ENCODE peak calls at places on chromosomes 16 and 17, in six cellular contexts. One of them, this sample, is unnamed.

GRCh38 chr17:77235370-77236080 is 94.8 kb downstream of the SEC14L1 start:
- DNase-seq in K562: no peak
- DNase-seq in HCT116: no peak
- DNase-seq in H1: no peak
- DNase-seq in HepG2: no peak
- DNase-seq in SK-N-SH: peak; percentile 71
- DNase-seq in this sample: peak; percentile 34

GRCh38 chr17:1967092-1967662 is 58.0 kb downstream of the RTN4RL1 start:
- DNase-seq in HCT116: no peak
- DNase-seq in HepG2: no peak
- DNase-seq in SK-N-SH: no peak
- DNase-seq in H1: peak; percentile 71
- DNase-seq in K562: no peak
- DNase-seq in this sample: no peak

GRCh38 chr17:77489898-77490265 is 349.1 kb downstream of the SEC14L1 start:
- DNase-seq in HepG2: no peak
- DNase-seq in K562: no peak
- DNase-seq in SK-N-SH: no peak
- DNase-seq in HCT116: no peak
- DNase-seq in H1: no peak
- DNase-seq in this sample: no peak

GRCh38 chr17:80352216-80352895 is 62.6 kb upstream of the ENDOV start:
- DNase-seq in K562: no peak
- DNase-seq in HCT116: no peak
- DNase-seq in H1: no peak
- DNase-seq in SK-N-SH: no peak
- DNase-seq in HepG2: no peak
- DNase-seq in this sample: no peak

GRCh38 chr17:7122386-7122785 is 7.8 kb upstream of the ASGR2 start:
- DNase-seq in HepG2: no peak
- DNase-seq in K562: no peak
- DNase-seq in SK-N-SH: no peak
- DNase-seq in H1: no peak
- DNase-seq in HCT116: no peak
- DNase-seq in this sample: no peak

GRCh38 chr16:11262915-11263314 is 6.2 kb downstream of the TNP2 start:
- DNase-seq in SK-N-SH: no peak
- DNase-seq in H1: no peak
- DNase-seq in HepG2: no peak
- DNase-seq in K562: no peak
- DNase-seq in HCT116: no peak
- DNase-seq in this sample: no peak

GRCh38 chr16:30535777-30536190 is 1.1 kb upstream of the ZNF747 start:
- DNase-seq in HepG2: peak; percentile 76
- DNase-seq in H1: peak; percentile 65
- DNase-seq in SK-N-SH: peak; percentile 85
- DNase-seq in HCT116: peak; percentile 31
- DNase-seq in K562: peak; percentile 86
- DNase-seq in this sample: peak; percentile 34

GRCh38 chr17:79797492-79798295 is 817 bp upstream of the CBX8 start:
- DNase-seq in HepG2: no peak
- DNase-seq in K562: peak; percentile 81
- DNase-seq in HCT116: no peak
- DNase-seq in H1: peak; percentile 65
- DNase-seq in SK-N-SH: peak; percentile 96
- DNase-seq in this sample: no peak

GRCh38 chr16:65731840-65732239 is 610.0 kb upstream of the CDH11 start:
- DNase-seq in HCT116: no peak
- DNase-seq in H1: no peak
- DNase-seq in K562: no peak
- DNase-seq in HepG2: no peak
- DNase-seq in SK-N-SH: no peak
- DNase-seq in this sample: no peak

GRCh38 chr17:10792156-10792555 is 11.7 kb downstream of the TMEM238L start:
- DNase-seq in K562: no peak
- DNase-seq in H1: no peak
- DNase-seq in SK-N-SH: no peak
- DNase-seq in HepG2: no peak
- DNase-seq in HCT116: no peak
- DNase-seq in this sample: no peak

GRCh38 chr17:41223821-41224220 is 2.6 kb upstream of the KRTAP9-2 start:
- DNase-seq in K562: no peak
- DNase-seq in HCT116: no peak
- DNase-seq in HepG2: no peak
- DNase-seq in SK-N-SH: no peak
- DNase-seq in H1: no peak
- DNase-seq in this sample: no peak

GRCh38 chr17:69320908-69321238 is 6.1 kb downstream of the ABCA5 start:
- DNase-seq in HCT116: no peak
- DNase-seq in SK-N-SH: no peak
- DNase-seq in HepG2: no peak
- DNase-seq in K562: no peak
- DNase-seq in H1: no peak
- DNase-seq in this sample: no peak

GRCh38 chr17:69327060-69327831 is at the start of gene ABCA5:
- DNase-seq in K562: peak; percentile 89
- DNase-seq in H1: peak; percentile 84
- DNase-seq in HepG2: peak; percentile 90
- DNase-seq in SK-N-SH: peak; percentile 94
- DNase-seq in HCT116: peak; percentile 89
- DNase-seq in this sample: peak; percentile 69

GRCh38 chr17:69326302-69327059 is 452 bp downstream of the ABCA5 start:
- DNase-seq in K562: no peak
- DNase-seq in SK-N-SH: no peak
- DNase-seq in H1: no peak
- DNase-seq in HepG2: peak; percentile 7
- DNase-seq in HCT116: no peak
- DNase-seq in this sample: no peak

GRCh38 chr17:69325518-69326301 is 1.2 kb downstream of the ABCA5 start:
- DNase-seq in HCT116: no peak
- DNase-seq in HepG2: peak; percentile 50
- DNase-seq in K562: no peak
- DNase-seq in H1: no peak
- DNase-seq in SK-N-SH: peak; percentile 29
- DNase-seq in this sample: no peak

GRCh38 chr17:69323806-69324205 is 3.1 kb downstream of the ABCA5 start:
- DNase-seq in H1: no peak
- DNase-seq in SK-N-SH: no peak
- DNase-seq in HepG2: no peak
- DNase-seq in HCT116: no peak
- DNase-seq in K562: no peak
- DNase-seq in this sample: no peak
- TF ChIP-seq MAX in H1: no peak
- TF ChIP-seq MAX in SK-N-SH: no peak
- TF ChIP-seq MAX in HepG2: no peak
- TF ChIP-seq MAX in HCT116: no peak
- TF ChIP-seq MAX in K562: no peak
- TF ChIP-seq MAX in this sample: no peak

DNA sequence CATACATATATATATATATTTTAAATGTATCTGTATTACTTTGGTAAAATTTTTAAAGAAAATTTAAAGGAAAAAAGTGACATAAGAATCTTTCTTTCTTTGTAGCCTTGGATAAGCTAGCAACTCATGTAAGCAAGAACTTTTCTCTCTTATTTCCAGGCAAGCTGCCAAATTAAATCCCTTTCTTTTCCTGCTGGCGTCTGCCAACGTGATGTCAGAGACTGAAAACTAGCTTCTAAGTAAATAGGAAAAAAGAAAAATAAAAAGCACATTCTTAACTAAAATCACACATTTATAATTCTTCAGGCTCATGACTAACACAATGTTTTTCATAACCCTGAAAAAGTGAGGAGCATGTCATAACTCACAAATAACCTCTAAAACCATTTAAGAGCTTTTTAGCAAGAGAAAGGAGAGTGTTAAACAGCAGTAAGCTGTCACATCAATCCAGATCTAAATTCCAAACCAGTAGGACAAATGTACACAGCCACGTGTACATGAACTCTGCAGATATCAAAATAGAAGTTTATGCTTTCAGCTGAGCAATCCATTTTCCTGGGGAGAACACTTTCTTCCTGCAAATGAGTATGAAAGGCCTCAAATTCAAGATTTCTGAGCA is 110.0 kb downstream of the N4BP1 start:
- DNase-seq in HepG2: no peak
- DNase-seq in HCT116: no peak
- DNase-seq in K562: no peak
- DNase-seq in SK-N-SH: peak; percentile 56
- DNase-seq in H1: no peak
- DNase-seq in this sample: no peak
- TF ChIP-seq YY1 in HepG2: no peak
- TF ChIP-seq YY1 in HCT116: no peak
- TF ChIP-seq YY1 in K562: no peak
- TF ChIP-seq YY1 in SK-N-SH: no peak
- TF ChIP-seq YY1 in H1: no peak
- TF ChIP-seq YY1 in this sample: no peak

GRCh38 chr17:81636505-81637288 is at the start of the genes NPLOC4 and TSPAN10:
- DNase-seq in K562: peak; percentile 97
- DNase-seq in HepG2: peak; percentile 71
- DNase-seq in HCT116: peak; percentile 71
- DNase-seq in H1: peak; percentile 94
- DNase-seq in SK-N-SH: peak; percentile 100
- DNase-seq in this sample: peak; percentile 49
- TF ChIP-seq CTCF in K562: no peak
- TF ChIP-seq CTCF in HepG2: peak; percentile 26
- TF ChIP-seq CTCF in HCT116: no peak
- TF ChIP-seq CTCF in H1: no peak
- TF ChIP-seq CTCF in SK-N-SH: no peak
- TF ChIP-seq CTCF in this sample: no peak

GRCh38 chr16:68771922-68772681 is 35.0 kb downstream of the CDH1 start:
- DNase-seq in HepG2: no peak
- DNase-seq in K562: peak; percentile 43
- DNase-seq in HCT116: no peak
- DNase-seq in H1: no peak
- DNase-seq in SK-N-SH: peak; percentile 56
- DNase-seq in this sample: no peak
- TF ChIP-seq MAX in HepG2: no peak
- TF ChIP-seq MAX in K562: no peak
- TF ChIP-seq MAX in HCT116: no peak
- TF ChIP-seq MAX in H1: no peak
- TF ChIP-seq MAX in SK-N-SH: no peak
- TF ChIP-seq MAX in this sample: no peak

GRCh38 chr17:40099627-40100418 is 566 bp downstream of the NR1D1 start:
- DNase-seq in H1: no peak
- DNase-seq in SK-N-SH: no peak
- DNase-seq in K562: no peak
- DNase-seq in HepG2: no peak
- DNase-seq in HCT116: no peak
- DNase-seq in this sample: no peak
- TF ChIP-seq YY1 in H1: no peak
- TF ChIP-seq YY1 in SK-N-SH: no peak
- TF ChIP-seq YY1 in K562: no peak
- TF ChIP-seq YY1 in HepG2: no peak
- TF ChIP-seq YY1 in HCT116: no peak
- TF ChIP-seq YY1 in this sample: no peak

GRCh38 chr16:732936-733335 is 6.0 kb downstream of the HAGHL start:
- DNase-seq in H1: no peak
- DNase-seq in K562: no peak
- DNase-seq in HCT116: no peak
- DNase-seq in HepG2: no peak
- DNase-seq in SK-N-SH: no peak
- DNase-seq in this sample: no peak
- TF ChIP-seq CTCF in H1: peak; percentile 54
- TF ChIP-seq CTCF in K562: peak; percentile 11
- TF ChIP-seq CTCF in HCT116: no peak
- TF ChIP-seq CTCF in HepG2: peak; percentile 42
- TF ChIP-seq CTCF in SK-N-SH: no peak
- TF ChIP-seq CTCF in this sample: no peak

This sample was measured in GM12878.